ENCODE peak calls at places on chromosomes 1 and 21, in ten cellular contexts. Y is uterus, E is astrocyte of the spinal cord, F is AG10803, I is Caco-2, P is RWPE1, B is cardiac fibroblast, S is ovary, G is heart left ventricle, R is transverse colon. A is an unnamed sample.
A peak's percentile ranks its signal among the peaks of the same experiment; 100 is the strongest.

GRCh38 chr1:27006683-27007082 is 6.0 kb downstream of the TENT5B start:
- DNase-seq in Y (no peak), E (no peak), F (no peak), I (no peak), P (no peak), B (no peak), S (no peak), G (no peak), R (no peak), A (no peak)

GRCh38 chr1:224205438-224205840 is 22.4 kb downstream of the DEGS1 start:
- DNase-seq in Y (no peak), E (peak; percentile 71), F (peak; percentile 73), I (no peak), P (peak; percentile 60), B (peak; percentile 83), S (no peak), G (no peak), R (no peak), A (peak; percentile 83)

GRCh38 chr1:196180847-196181593 is 427.2 kb downstream of the KCNT2 start:
- DNase-seq in Y (no peak), E (peak; percentile 94), F (peak; percentile 86), I (no peak), P (peak; percentile 89), B (peak; percentile 88), S (no peak), G (no peak), R (no peak), A (peak; percentile 98)

GRCh38 chr1:54837002-54837853 is 36.1 kb upstream of the TTC22 start:
- DNase-seq in Y (no peak), E (no peak), F (no peak), I (no peak), P (no peak), B (no peak), S (no peak), G (no peak), R (no peak), A (no peak)

GRCh38 chr1:32828341-32828740 is 10.9 kb downstream of the S100PBP start:
- DNase-seq in Y (no peak), E (peak; percentile 17), F (peak; percentile 29), I (no peak), P (no peak), B (peak; percentile 27), S (no peak), G (no peak), R (no peak), A (no peak)

GRCh38 chr1:22326931-22327330 is 124.7 kb upstream of the ZBTB40 start:
- DNase-seq in Y (peak; percentile 5), E (no peak), F (no peak), I (peak; percentile 7), P (no peak), B (no peak), S (no peak), G (no peak), R (no peak), A (no peak)

GRCh38 chr21:16071082-16071481 is 341.3 kb downstream of the USP25 start:
- DNase-seq in Y (peak; percentile 62), E (peak; percentile 64), F (peak; percentile 50), I (no peak), P (no peak), B (no peak), S (peak; percentile 36), G (no peak), R (no peak), A (peak; percentile 69)

GRCh38 chr1:12031039-12031980 is 12.0 kb downstream of the MIIP start:
- DNase-seq in Y (no peak), E (no peak), F (peak; percentile 35), I (peak; percentile 47), P (peak; percentile 40), B (peak; percentile 56), S (peak; percentile 60), G (no peak), R (peak; percentile 26), A (peak; percentile 45)

GRCh38 chr1:223052931-223053330 is 90.1 kb downstream of the TLR5 start:
- DNase-seq in Y (no peak), E (no peak), F (peak; percentile 18), I (no peak), P (no peak), B (peak; percentile 26), S (no peak), G (no peak), R (no peak), A (peak; percentile 44)

DNA sequence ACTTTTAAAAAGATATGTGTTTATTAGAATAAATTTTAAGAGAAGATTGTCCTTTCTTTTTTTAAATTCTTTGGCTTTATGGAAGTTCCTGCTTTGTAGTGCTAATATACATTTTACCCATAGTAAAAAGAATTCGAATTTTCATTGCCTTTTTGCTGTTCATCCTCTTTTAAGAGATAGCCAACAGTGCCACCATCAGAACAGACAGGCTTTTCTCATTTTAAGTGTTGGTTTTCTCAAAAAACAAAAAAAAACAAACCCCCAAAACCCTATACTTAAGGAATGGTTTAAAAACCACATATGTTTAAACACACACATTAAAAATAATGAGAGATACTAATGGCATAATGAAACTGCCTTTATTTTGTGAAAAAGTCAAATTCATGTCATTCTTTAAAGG is 118.8 kb downstream of the NEK7 start:
- DNase-seq in Y (no peak), E (no peak), F (no peak), I (no peak), P (no peak), B (no peak), S (no peak), G (no peak), R (no peak), A (peak; percentile 8)
- TF ChIP-seq CTCF in Y (no peak), E (no peak), F (no peak), I (no peak), P (no peak), B (no peak), S (no peak), G (no peak), R (no peak), A (no peak)

GRCh38 chr21:26881504-26882228 is 36.5 kb upstream of the ADAMTS1 start:
- DNase-seq in Y (no peak), E (peak; percentile 39), F (peak; percentile 28), I (no peak), P (no peak), B (peak; percentile 68), S (no peak), G (no peak), R (no peak), A (peak; percentile 57)
- TF ChIP-seq CTCF in Y (peak; percentile 27), E (peak; percentile 35), F (peak; percentile 56), I (peak; percentile 8), P (no peak), B (peak; percentile 29), S (no peak), G (peak; percentile 36), R (peak; percentile 24), A (peak; percentile 43)

GRCh38 chr1:226763741-226764264 is 24.7 kb upstream of the ITPKB start:
- DNase-seq in Y (peak; percentile 51), E (peak; percentile 90), F (peak; percentile 56), I (no peak), P (peak; percentile 99), B (peak; percentile 86), S (no peak), G (no peak), R (no peak), A (peak; percentile 69)

GRCh38 chr1:226764533-226764932 is 25.5 kb upstream of the ITPKB start:
- DNase-seq in Y (no peak), E (no peak), F (no peak), I (no peak), P (no peak), B (no peak), S (no peak), G (no peak), R (no peak), A (no peak)

GRCh38 chr1:226761322-226761721 is 22.2 kb upstream of the ITPKB start:
- DNase-seq in Y (no peak), E (no peak), F (no peak), I (no peak), P (no peak), B (no peak), S (no peak), G (no peak), R (no peak), A (peak; percentile 20)

GRCh38 chr1:226762055-226762454 is 23.0 kb upstream of the ITPKB start:
- DNase-seq in Y (no peak), E (no peak), F (no peak), I (no peak), P (no peak), B (no peak), S (no peak), G (no peak), R (no peak), A (no peak)

DNA sequence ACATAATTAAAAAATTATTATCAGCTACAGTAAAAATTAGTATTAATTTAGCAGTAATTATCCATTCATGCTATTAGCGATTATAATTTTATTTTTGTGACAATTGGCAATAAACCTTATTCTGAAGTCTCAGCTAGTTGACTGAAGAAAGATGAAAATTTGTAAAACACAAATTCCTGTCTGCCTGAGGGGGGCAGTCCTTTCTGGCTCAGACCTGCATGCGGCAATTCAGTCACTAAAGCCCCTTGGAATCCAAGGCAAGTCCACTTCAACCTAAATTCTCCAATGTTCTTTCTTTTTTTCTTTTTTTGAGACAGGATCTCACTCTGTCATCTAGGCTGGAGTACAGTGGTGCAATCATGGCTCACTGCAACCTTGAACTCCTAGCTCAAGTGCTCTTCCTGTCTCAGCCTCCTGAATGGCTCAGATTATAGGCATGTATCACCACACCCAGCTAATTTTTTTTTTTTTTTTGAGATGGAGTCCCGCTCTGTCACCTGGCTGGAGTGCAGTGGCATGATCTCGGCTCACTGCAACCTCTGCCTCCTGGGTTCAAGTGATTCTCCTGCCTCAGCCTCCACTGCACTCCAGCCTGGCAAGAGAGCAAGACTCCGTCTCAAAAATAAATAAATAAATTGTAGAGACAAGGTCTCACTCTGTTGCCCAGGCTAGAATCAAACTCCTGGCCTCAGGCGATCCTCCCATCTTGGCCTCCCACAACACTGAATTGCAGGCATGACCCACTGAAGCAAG is 24.1 kb upstream of the ITPKB start:
- DNase-seq in Y (no peak), E (no peak), F (no peak), I (no peak), P (no peak), B (no peak), S (no peak), G (no peak), R (no peak), A (no peak)
- TF ChIP-seq CTCF in Y (no peak), E (no peak), F (no peak), I (no peak), P (no peak), B (no peak), S (no peak), G (no peak), R (no peak), A (no peak)

DNA sequence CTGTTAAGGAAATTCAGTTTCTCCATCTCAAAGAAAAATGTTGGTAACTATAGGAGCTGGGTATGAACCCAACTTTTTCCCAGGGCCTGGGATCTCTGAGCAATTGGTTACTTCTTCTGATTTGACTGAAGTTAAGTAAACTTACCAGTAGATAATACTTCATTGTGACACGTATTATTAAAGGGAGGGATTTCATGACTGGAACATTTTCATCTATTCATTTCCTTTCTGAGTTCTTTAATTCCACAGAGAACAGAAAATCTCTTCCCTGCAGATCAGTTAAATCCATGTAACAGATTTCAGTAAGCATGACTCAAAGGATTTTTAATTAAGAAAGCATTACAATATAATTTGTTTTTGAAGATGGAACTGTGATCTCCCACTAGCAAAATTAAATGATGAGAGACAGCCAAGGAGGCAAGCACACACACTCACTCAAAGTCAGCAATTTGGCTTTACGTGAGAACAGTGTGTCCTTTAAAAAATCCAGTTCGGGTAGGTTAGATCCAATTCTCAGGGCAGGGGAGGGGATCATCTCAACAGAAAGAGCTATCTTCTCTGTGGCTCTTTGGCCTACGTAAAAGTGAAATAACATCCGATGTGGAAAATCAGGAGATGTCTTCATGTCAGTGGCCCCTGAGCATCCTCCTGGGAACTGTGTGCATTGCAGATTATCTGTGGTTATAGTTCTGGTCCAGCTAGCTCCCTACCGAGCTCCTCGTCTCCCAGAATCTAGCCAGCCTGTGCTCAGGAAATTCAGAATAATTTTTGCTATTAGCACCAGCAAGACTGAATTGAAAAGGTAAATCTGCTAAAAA is 10.8 kb upstream of the MYOC start:
- DNase-seq in Y (no peak), E (no peak), F (no peak), I (no peak), P (no peak), B (no peak), S (no peak), G (no peak), R (no peak), A (no peak)
- TF ChIP-seq CTCF in Y (no peak), E (no peak), F (no peak), I (no peak), P (no peak), B (no peak), S (no peak), G (no peak), R (no peak), A (no peak)